ENCODE peak calls at places on chromosome 18, in seven cellular contexts. M, V, J, U, O, E and P are unnamed samples.

GRCh38 chr18:55585050-55585449 is 2.9 kb downstream of the TCF4 start:
- DNase-seq in M (no peak), V (no peak), J (no peak), U (no peak), O (peak), E (no peak), P (no peak)

GRCh38 chr18:7958081-7958896 is 391.2 kb downstream of the PTPRM start:
- DNase-seq in M (peak), V (peak), J (no peak), U (no peak), O (peak), E (no peak), P (no peak)

GRCh38 chr18:1510542-1511179 is 606.0 kb downstream of the ADCYAP1 start:
- DNase-seq in M (no peak), V (no peak), J (no peak), U (no peak), O (no peak), E (no peak), P (no peak)

GRCh38 chr18:76491801-76492668 is 3.0 kb downstream of the ZNF516 start:
- DNase-seq in M (peak), V (peak), J (peak), U (no peak), O (peak), E (peak), P (no peak)

GRCh38 chr18:49100226-49100968 is 149.6 kb upstream of the SMAD7 start:
- DNase-seq in M (peak), V (no peak), J (no peak), U (no peak), O (peak), E (no peak), P (peak)

GRCh38 chr18:34978953-34979608 is 62.1 kb upstream of the MAPRE2 start:
- DNase-seq in M (peak), V (peak), J (peak), U (peak), O (peak), E (peak), P (peak)

GRCh38 chr18:27121108-27121507 is 64.0 kb downstream of the CHST9 start:
- DNase-seq in M (peak), V (no peak), J (no peak), U (no peak), O (no peak), E (no peak), P (no peak)

GRCh38 chr18:48201952-48202898 is 207.0 kb downstream of the ZBTB7C start:
- DNase-seq in M (no peak), V (no peak), J (no peak), U (no peak), O (no peak), E (no peak), P (no peak)

GRCh38 chr18:62070306-62070705 is 116.5 kb downstream of the PIGN start:
- DNase-seq in M (no peak), V (no peak), J (no peak), U (no peak), O (peak), E (no peak), P (no peak)

GRCh38 chr18:45843019-45843418 is 17.5 kb downstream of the SIGLEC15 start:
- DNase-seq in M (no peak), V (no peak), J (no peak), U (no peak), O (no peak), E (no peak), P (no peak)

GRCh38 chr18:68220458-68220857 is 494.4 kb downstream of the TMX3 start:
- DNase-seq in M (no peak), V (no peak), J (no peak), U (no peak), O (no peak), E (no peak), P (no peak)

GRCh38 chr18:23929362-23929940 is 85.1 kb upstream of the TTC39C start:
- DNase-seq in M (no peak), V (no peak), J (no peak), U (no peak), O (no peak), E (no peak), P (no peak)

GRCh38 chr18:62437520-62438329 is 85.1 kb upstream of the ZCCHC2 start:
- DNase-seq in M (peak), V (peak), J (no peak), U (no peak), O (no peak), E (no peak), P (no peak)

GRCh38 chr18:37019157-37019571 is 190.2 kb downstream of the KIAA1328 start:
- DNase-seq in M (peak), V (peak), J (no peak), U (no peak), O (peak), E (no peak), P (peak)

GRCh38 chr18:5060543-5060942 is 136.5 kb downstream of the AKAIN1 start:
- DNase-seq in M (no peak), V (no peak), J (no peak), U (no peak), O (no peak), E (no peak), P (no peak)

GRCh38 chr18:3525870-3526420 is 76.0 kb downstream of the TGIF1 start:
- DNase-seq in M (no peak), V (peak), J (no peak), U (no peak), O (no peak), E (no peak), P (no peak)

GRCh38 chr18:26207937-26208336 is 18.3 kb upstream of the TAF4B start:
- DNase-seq in M (peak), V (no peak), J (no peak), U (no peak), O (no peak), E (no peak), P (no peak)

GRCh38 chr18:48803951-48804855 is 146.6 kb downstream of the SMAD7 start:
- DNase-seq in M (no peak), V (no peak), J (no peak), U (no peak), O (no peak), E (peak), P (no peak)

GRCh38 chr18:44028109-44028508 is 652.6 kb upstream of the SETBP1 start:
- DNase-seq in M (no peak), V (no peak), J (no peak), U (no peak), O (no peak), E (no peak), P (no peak)

GRCh38 chr18:7576685-7577084 is 9.6 kb downstream of the PTPRM start:
- DNase-seq in M (peak), V (no peak), J (no peak), U (no peak), O (peak), E (no peak), P (peak)

GRCh38 chr18:48002933-48003365 is 72.5 kb upstream of the SMAD2 start:
- DNase-seq in M (peak), V (no peak), J (peak), U (no peak), O (peak), E (no peak), P (peak)

GRCh38 chr18:59428018-59428417 is 69.0 kb upstream of the LMAN1 start:
- DNase-seq in M (no peak), V (no peak), J (no peak), U (no peak), O (no peak), E (no peak), P (no peak)

GRCh38 chr18:58064406-58064998 is 20.5 kb downstream of the NEDD4L start:
- DNase-seq in M (no peak), V (no peak), J (no peak), U (no peak), O (no peak), E (no peak), P (no peak)

GRCh38 chr18:46481847-46482245 is 175.2 kb downstream of the LOXHD1 start:
- DNase-seq in M (peak), V (no peak), J (no peak), U (no peak), O (peak), E (no peak), P (peak)

GRCh38 chr18:47370052-47370451 is 118.6 kb upstream of the SKOR2 start:
- DNase-seq in M (no peak), V (no peak), J (no peak), U (no peak), O (no peak), E (no peak), P (no peak)

GRCh38 chr18:32420084-32420483 is 50.6 kb downstream of the GAREM1 start:
- DNase-seq in M (no peak), V (no peak), J (no peak), U (no peak), O (no peak), E (no peak), P (no peak)

GRCh38 chr18:9863282-9863681 is 22.5 kb upstream of the TXNDC2 start:
- DNase-seq in M (no peak), V (no peak), J (no peak), U (no peak), O (no peak), E (no peak), P (no peak)

GRCh38 chr18:49055787-49056186 is 105.0 kb upstream of the SMAD7 start:
- DNase-seq in M (peak), V (peak), J (peak), U (no peak), O (peak), E (no peak), P (peak)

GRCh38 chr18:23243178-23243577 is 107.9 kb downstream of the CABLES1 start:
- DNase-seq in M (no peak), V (no peak), J (no peak), U (no peak), O (no peak), E (peak), P (no peak)

GRCh38 chr18:24502621-24503020 is 42.2 kb downstream of the HRH4 start:
- DNase-seq in M (peak), V (no peak), J (no peak), U (no peak), O (no peak), E (no peak), P (no peak)

GRCh38 chr18:67651438-67651837 is 134.9 kb upstream of the DSEL start:
- DNase-seq in M (no peak), V (no peak), J (no peak), U (no peak), O (peak), E (no peak), P (no peak)

GRCh38 chr18:61764381-61764780 is 128.4 kb downstream of the RNF152 start:
- DNase-seq in M (no peak), V (peak), J (no peak), U (no peak), O (no peak), E (no peak), P (no peak)

GRCh38 chr18:12246849-12247808 is 7.0 kb upstream of the CIDEA start:
- DNase-seq in M (peak), V (peak), J (no peak), U (no peak), O (peak), E (peak), P (no peak)
- TF ChIP-seq CTCF in M (peak), V (peak), J (peak), U (peak), O (no peak), E (peak), P (peak)

GRCh38 chr18:69636529-69637301 is 236.0 kb downstream of the DOK6 start:
- DNase-seq in M (no peak), V (peak), J (peak), U (no peak), O (no peak), E (peak), P (no peak)
- TF ChIP-seq CTCF in M (no peak), V (peak), J (peak), U (peak), O (no peak), E (no peak), P (no peak)

GRCh38 chr18:50282521-50283335 is 1.4 kb upstream of the MBD1 start:
- DNase-seq in M (no peak), V (no peak), J (peak), U (no peak), O (no peak), E (no peak), P (no peak)

GRCh38 chr18:50281972-50282520 is 723 bp upstream of the MBD1 start:
- DNase-seq in M (no peak), V (no peak), J (no peak), U (no peak), O (no peak), E (no peak), P (no peak)

GRCh38 chr18:50279752-50280151 is 1.6 kb downstream of the MBD1 start:
- DNase-seq in M (no peak), V (no peak), J (no peak), U (no peak), O (no peak), E (no peak), P (no peak)

GRCh38 chr18:50280707-50281294 is 522 bp downstream of the MBD1 start:
- DNase-seq in M (no peak), V (no peak), J (no peak), U (no peak), O (no peak), E (no peak), P (no peak)

GRCh38 chr18:50281295-50281971 is at the start of gene MBD1:
- DNase-seq in M (peak), V (peak), J (peak), U (peak), O (peak), E (peak), P (peak)
- TF ChIP-seq CTCF in M (peak), V (peak), J (peak), U (peak), O (no peak), E (no peak), P (peak)

DNA sequence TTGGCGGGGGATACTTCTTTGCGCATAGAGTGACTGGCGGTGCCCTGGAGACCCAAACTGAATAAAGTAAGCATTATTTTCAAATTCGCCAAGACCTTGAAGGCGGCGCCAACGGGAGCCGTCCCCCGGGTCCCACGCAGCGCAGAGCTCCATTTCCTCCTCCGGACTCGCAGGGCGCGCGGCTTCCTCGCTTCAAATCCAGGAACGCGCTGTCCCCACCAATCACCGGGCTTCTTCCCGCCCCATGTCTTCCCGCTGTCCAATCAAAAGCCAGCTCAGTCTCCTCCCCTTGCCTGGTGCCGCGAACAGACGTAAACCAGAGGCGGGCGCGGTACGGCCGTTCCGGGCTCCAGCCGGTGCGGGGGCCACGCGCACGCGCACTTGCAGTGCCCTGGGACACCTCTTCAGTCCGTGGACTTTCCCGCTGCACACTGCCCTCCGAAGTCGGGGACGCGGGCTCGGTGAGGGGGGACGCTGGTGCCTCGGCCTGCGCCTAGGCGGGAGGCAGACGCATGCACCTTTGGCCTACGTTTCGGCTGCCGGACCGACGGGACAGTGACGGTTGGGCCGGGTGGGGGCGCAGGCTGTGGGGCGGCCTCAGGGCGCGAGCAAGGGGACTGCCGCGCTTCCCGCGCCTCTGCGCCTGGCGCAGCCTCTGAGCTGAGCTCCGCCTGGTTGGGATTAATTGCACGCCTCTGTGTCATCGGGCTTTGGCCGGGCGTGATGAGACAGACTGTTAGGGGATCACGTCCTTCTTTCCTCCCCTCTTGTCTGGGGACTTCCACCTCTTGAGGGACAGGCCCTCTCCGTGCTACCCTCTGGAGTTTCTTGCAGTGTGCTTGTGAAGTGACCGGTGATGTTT is at the start of gene CEP192:
- DNase-seq in M (peak), V (peak), J (peak), U (peak), O (peak), E (peak), P (peak)
- TF ChIP-seq CTCF in M (no peak), V (no peak), J (peak), U (peak), O (no peak), E (no peak), P (peak)

DNA sequence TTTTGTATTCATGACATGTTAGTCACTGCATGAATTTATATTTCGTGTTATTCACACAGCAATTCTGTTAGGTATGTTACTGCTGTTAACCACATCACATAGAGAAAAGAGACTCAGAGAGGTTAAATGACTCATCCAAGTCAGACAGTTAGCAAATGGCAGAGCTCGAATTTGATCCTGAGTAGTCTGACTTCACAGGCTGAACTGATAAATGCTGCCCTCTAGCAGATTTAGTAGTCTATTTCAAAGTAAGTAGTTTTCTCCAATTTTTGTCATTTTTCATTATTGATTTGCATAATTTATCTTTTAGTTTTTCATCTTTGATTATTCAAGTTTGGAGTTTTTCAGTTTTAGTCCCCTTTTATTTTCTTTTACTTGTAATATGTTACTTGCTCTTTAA is 58.3 kb downstream of the WDR7 start:
- DNase-seq in M (peak), V (peak), J (no peak), U (peak), O (peak), E (no peak), P (peak)
- TF ChIP-seq CTCF in M (peak), V (peak), J (peak), U (no peak), O (no peak), E (no peak), P (peak)

GRCh38 chr18:22169011-22169888 is at the start of gene GATA6:
- DNase-seq in M (peak), V (peak), J (peak), U (peak), O (peak), E (peak), P (peak)
- TF ChIP-seq CTCF in M (peak), V (peak), J (peak), U (peak), O (peak), E (no peak), P (peak)

GRCh38 chr18:74506405-74507119 is 10.4 kb downstream of the CNDP2 start:
- DNase-seq in M (no peak), V (no peak), J (no peak), U (no peak), O (peak), E (peak), P (no peak)
- TF ChIP-seq CTCF in M (no peak), V (no peak), J (no peak), U (no peak), O (no peak), E (no peak), P (no peak)